ENCODE peak calls at places on chromosomes 16 and 17, in seven cellular contexts. One of them, this sample, is unnamed.

GRCh38 chr16:46904471-46904870 is 20.3 kb downstream of the GPT2 start:
- DNase-seq in NCI-H345: no peak
- DNase-seq in HuH-7.5: no peak
- DNase-seq in mucosa of gallbladder: no peak
- DNase-seq in stimulated activated CD4-positive, alpha-beta T cell treated with anti-CD3 and anti-CD28 coated beads, Interleukin-1b, Interleukin-23, amount 100 ng/mL, for 24 hours: no peak
- DNase-seq in vagina: no peak
- DNase-seq in activated CD8-positive, alpha-beta memory T cell treated with anti-CD3 and anti-CD28 coated beads for 1 hour: no peak
- DNase-seq in this sample: no peak

GRCh38 chr17:74547736-74548135 is 1.8 kb upstream of the CD300C start:
- DNase-seq in mucosa of gallbladder: no peak
- DNase-seq in activated CD8-positive, alpha-beta memory T cell treated with anti-CD3 and anti-CD28 coated beads for 1 hour: no peak
- DNase-seq in stimulated activated CD4-positive, alpha-beta T cell treated with anti-CD3 and anti-CD28 coated beads, Interleukin-1b, Interleukin-23, amount 100 ng/mL, for 24 hours: no peak
- DNase-seq in NCI-H345: peak
- DNase-seq in HuH-7.5: no peak
- DNase-seq in vagina: no peak
- DNase-seq in this sample: no peak

GRCh38 chr17:40312131-40312731 is 3.3 kb downstream of the RARA start:
- DNase-seq in HuH-7.5: no peak
- DNase-seq in mucosa of gallbladder: no peak
- DNase-seq in activated CD8-positive, alpha-beta memory T cell treated with anti-CD3 and anti-CD28 coated beads for 1 hour: no peak
- DNase-seq in NCI-H345: no peak
- DNase-seq in vagina: no peak
- DNase-seq in stimulated activated CD4-positive, alpha-beta T cell treated with anti-CD3 and anti-CD28 coated beads, Interleukin-1b, Interleukin-23, amount 100 ng/mL, for 24 hours: no peak
- DNase-seq in this sample: no peak

GRCh38 chr17:45748911-45749310 is 35.2 kb upstream of the CRHR1 start:
- DNase-seq in HuH-7.5: no peak
- DNase-seq in activated CD8-positive, alpha-beta memory T cell treated with anti-CD3 and anti-CD28 coated beads for 1 hour: no peak
- DNase-seq in mucosa of gallbladder: no peak
- DNase-seq in stimulated activated CD4-positive, alpha-beta T cell treated with anti-CD3 and anti-CD28 coated beads, Interleukin-1b, Interleukin-23, amount 100 ng/mL, for 24 hours: no peak
- DNase-seq in NCI-H345: peak
- DNase-seq in vagina: no peak
- DNase-seq in this sample: no peak

GRCh38 chr17:13646411-13646810 is 44.7 kb upstream of the HS3ST3A1 start:
- DNase-seq in mucosa of gallbladder: no peak
- DNase-seq in stimulated activated CD4-positive, alpha-beta T cell treated with anti-CD3 and anti-CD28 coated beads, Interleukin-1b, Interleukin-23, amount 100 ng/mL, for 24 hours: no peak
- DNase-seq in vagina: no peak
- DNase-seq in HuH-7.5: no peak
- DNase-seq in activated CD8-positive, alpha-beta memory T cell treated with anti-CD3 and anti-CD28 coated beads for 1 hour: no peak
- DNase-seq in NCI-H345: no peak
- DNase-seq in this sample: no peak

GRCh38 chr16:19735074-19735867 is 17.2 kb downstream of the IQCK start:
- DNase-seq in NCI-H345: no peak
- DNase-seq in HuH-7.5: no peak
- DNase-seq in activated CD8-positive, alpha-beta memory T cell treated with anti-CD3 and anti-CD28 coated beads for 1 hour: no peak
- DNase-seq in stimulated activated CD4-positive, alpha-beta T cell treated with anti-CD3 and anti-CD28 coated beads, Interleukin-1b, Interleukin-23, amount 100 ng/mL, for 24 hours: no peak
- DNase-seq in mucosa of gallbladder: no peak
- DNase-seq in vagina: no peak
- DNase-seq in this sample: no peak

GRCh38 chr16:3999479-3999868 is 116.8 kb downstream of the ADCY9 start:
- DNase-seq in activated CD8-positive, alpha-beta memory T cell treated with anti-CD3 and anti-CD28 coated beads for 1 hour: no peak
- DNase-seq in vagina: no peak
- DNase-seq in mucosa of gallbladder: no peak
- DNase-seq in NCI-H345: no peak
- DNase-seq in HuH-7.5: no peak
- DNase-seq in stimulated activated CD4-positive, alpha-beta T cell treated with anti-CD3 and anti-CD28 coated beads, Interleukin-1b, Interleukin-23, amount 100 ng/mL, for 24 hours: no peak
- DNase-seq in this sample: no peak

GRCh38 chr17:83103200-83103937 is 24.0 kb downstream of the METRNL start:
- DNase-seq in HuH-7.5: no peak
- DNase-seq in stimulated activated CD4-positive, alpha-beta T cell treated with anti-CD3 and anti-CD28 coated beads, Interleukin-1b, Interleukin-23, amount 100 ng/mL, for 24 hours: no peak
- DNase-seq in activated CD8-positive, alpha-beta memory T cell treated with anti-CD3 and anti-CD28 coated beads for 1 hour: no peak
- DNase-seq in mucosa of gallbladder: peak
- DNase-seq in NCI-H345: peak
- DNase-seq in vagina: no peak
- DNase-seq in this sample: no peak

GRCh38 chr17:14451729-14452191 is 150.9 kb downstream of the HS3ST3B1 start:
- DNase-seq in HuH-7.5: no peak
- DNase-seq in stimulated activated CD4-positive, alpha-beta T cell treated with anti-CD3 and anti-CD28 coated beads, Interleukin-1b, Interleukin-23, amount 100 ng/mL, for 24 hours: no peak
- DNase-seq in activated CD8-positive, alpha-beta memory T cell treated with anti-CD3 and anti-CD28 coated beads for 1 hour: no peak
- DNase-seq in mucosa of gallbladder: no peak
- DNase-seq in NCI-H345: no peak
- DNase-seq in vagina: no peak
- DNase-seq in this sample: peak

GRCh38 chr16:22008215-22009142 is 568 bp downstream of the MOSMO start:
- DNase-seq in NCI-H345: no peak
- DNase-seq in HuH-7.5: no peak
- DNase-seq in vagina: no peak
- DNase-seq in mucosa of gallbladder: no peak
- DNase-seq in activated CD8-positive, alpha-beta memory T cell treated with anti-CD3 and anti-CD28 coated beads for 1 hour: no peak
- DNase-seq in stimulated activated CD4-positive, alpha-beta T cell treated with anti-CD3 and anti-CD28 coated beads, Interleukin-1b, Interleukin-23, amount 100 ng/mL, for 24 hours: no peak
- DNase-seq in this sample: no peak

GRCh38 chr16:54588026-54588425 is 301.4 kb upstream of the IRX3 start:
- DNase-seq in activated CD8-positive, alpha-beta memory T cell treated with anti-CD3 and anti-CD28 coated beads for 1 hour: no peak
- DNase-seq in vagina: peak
- DNase-seq in NCI-H345: no peak
- DNase-seq in mucosa of gallbladder: no peak
- DNase-seq in HuH-7.5: no peak
- DNase-seq in stimulated activated CD4-positive, alpha-beta T cell treated with anti-CD3 and anti-CD28 coated beads, Interleukin-1b, Interleukin-23, amount 100 ng/mL, for 24 hours: no peak
- DNase-seq in this sample: no peak

GRCh38 chr16:84324439-84325262 is 30.0 kb downstream of the WFDC1 start:
- DNase-seq in vagina: no peak
- DNase-seq in activated CD8-positive, alpha-beta memory T cell treated with anti-CD3 and anti-CD28 coated beads for 1 hour: no peak
- DNase-seq in HuH-7.5: no peak
- DNase-seq in stimulated activated CD4-positive, alpha-beta T cell treated with anti-CD3 and anti-CD28 coated beads, Interleukin-1b, Interleukin-23, amount 100 ng/mL, for 24 hours: no peak
- DNase-seq in NCI-H345: no peak
- DNase-seq in mucosa of gallbladder: no peak
- DNase-seq in this sample: no peak

GRCh38 chr17:33786478-33786877 is 468.6 kb upstream of the CCL2 start:
- DNase-seq in stimulated activated CD4-positive, alpha-beta T cell treated with anti-CD3 and anti-CD28 coated beads, Interleukin-1b, Interleukin-23, amount 100 ng/mL, for 24 hours: no peak
- DNase-seq in vagina: no peak
- DNase-seq in activated CD8-positive, alpha-beta memory T cell treated with anti-CD3 and anti-CD28 coated beads for 1 hour: no peak
- DNase-seq in HuH-7.5: no peak
- DNase-seq in mucosa of gallbladder: no peak
- DNase-seq in NCI-H345: no peak
- DNase-seq in this sample: no peak

This sample was measured in WERI-Rb-1.